ENCODE peak calls at places on chromosomes 6 and 20, in five cellular contexts. One of them, this sample, is unnamed.
A peak's percentile ranks its signal among the peaks of the same experiment; 100 is the strongest.

GRCh38 chr6:166872431-166873139 is 83.8 kb downstream of the RNASET2 start:
- DNase-seq in GM23338: peak; percentile 63
- DNase-seq in hepatocyte: peak; percentile 34
- DNase-seq in GM23248: no peak
- DNase-seq in neural progenitor cell: no peak
- DNase-seq in this sample: no peak

GRCh38 chr6:92979281-92979680 is 440.1 kb downstream of the EPHA7 start:
- DNase-seq in hepatocyte: peak; percentile 11
- DNase-seq in GM23338: no peak
- DNase-seq in GM23248: no peak
- DNase-seq in neural progenitor cell: no peak
- DNase-seq in this sample: no peak

GRCh38 chr6:107443066-107443903 is 16.1 kb downstream of the PDSS2 start:
- DNase-seq in GM23248: peak; percentile 56
- DNase-seq in hepatocyte: no peak
- DNase-seq in GM23338: no peak
- DNase-seq in neural progenitor cell: no peak
- DNase-seq in this sample: no peak

GRCh38 chr6:84119277-84119676 is 85.7 kb downstream of the MRAP2 start:
- DNase-seq in GM23248: no peak
- DNase-seq in hepatocyte: peak; percentile 12
- DNase-seq in neural progenitor cell: no peak
- DNase-seq in GM23338: peak; percentile 27
- DNase-seq in this sample: no peak

GRCh38 chr6:160882741-160883340 is 108.7 kb upstream of the MAP3K4 start:
- DNase-seq in GM23248: peak; percentile 77
- DNase-seq in GM23338: no peak
- DNase-seq in hepatocyte: no peak
- DNase-seq in neural progenitor cell: no peak
- DNase-seq in this sample: no peak

GRCh38 chr20:25248501-25249172 is 752 bp downstream of the PYGB start:
- DNase-seq in GM23338: peak; percentile 60
- DNase-seq in neural progenitor cell: peak; percentile 79
- DNase-seq in GM23248: peak; percentile 76
- DNase-seq in hepatocyte: peak; percentile 59
- DNase-seq in this sample: peak; percentile 29

GRCh38 chr20:24784607-24785006 is 164.5 kb upstream of the CST7 start:
- DNase-seq in hepatocyte: no peak
- DNase-seq in neural progenitor cell: no peak
- DNase-seq in GM23338: no peak
- DNase-seq in GM23248: no peak
- DNase-seq in this sample: peak; percentile 10

GRCh38 chr6:136609878-136610706 is 59.9 kb upstream of the MAP7 start:
- DNase-seq in GM23338: peak; percentile 27
- DNase-seq in GM23248: peak; percentile 98
- DNase-seq in hepatocyte: peak; percentile 69
- DNase-seq in neural progenitor cell: no peak
- DNase-seq in this sample: no peak

GRCh38 chr6:102944475-102944874 is 1551.0 kb downstream of the GRIK2 start:
- DNase-seq in GM23248: no peak
- DNase-seq in hepatocyte: no peak
- DNase-seq in GM23338: no peak
- DNase-seq in neural progenitor cell: no peak
- DNase-seq in this sample: no peak

GRCh38 chr6:130503146-130503545 is 137.3 kb downstream of the TMEM200A start:
- DNase-seq in GM23338: no peak
- DNase-seq in hepatocyte: no peak
- DNase-seq in neural progenitor cell: no peak
- DNase-seq in GM23248: peak; percentile 78
- DNase-seq in this sample: no peak

GRCh38 chr20:1942061-1942460 is 46.9 kb downstream of the SIRPA start:
- DNase-seq in GM23338: no peak
- DNase-seq in neural progenitor cell: no peak
- DNase-seq in GM23248: no peak
- DNase-seq in hepatocyte: no peak
- DNase-seq in this sample: no peak

GRCh38 chr20:37226889-37227288 is 34.7 kb downstream of the GHRH start:
- DNase-seq in neural progenitor cell: no peak
- DNase-seq in GM23248: no peak
- DNase-seq in GM23338: no peak
- DNase-seq in hepatocyte: no peak
- DNase-seq in this sample: no peak
- TF ChIP-seq EZH2phosphoT487 in neural progenitor cell: no peak
- TF ChIP-seq EZH2phosphoT487 in GM23248: no peak
- TF ChIP-seq EZH2phosphoT487 in GM23338: no peak
- TF ChIP-seq EZH2phosphoT487 in hepatocyte: no peak
- TF ChIP-seq EZH2phosphoT487 in this sample: no peak

DNA sequence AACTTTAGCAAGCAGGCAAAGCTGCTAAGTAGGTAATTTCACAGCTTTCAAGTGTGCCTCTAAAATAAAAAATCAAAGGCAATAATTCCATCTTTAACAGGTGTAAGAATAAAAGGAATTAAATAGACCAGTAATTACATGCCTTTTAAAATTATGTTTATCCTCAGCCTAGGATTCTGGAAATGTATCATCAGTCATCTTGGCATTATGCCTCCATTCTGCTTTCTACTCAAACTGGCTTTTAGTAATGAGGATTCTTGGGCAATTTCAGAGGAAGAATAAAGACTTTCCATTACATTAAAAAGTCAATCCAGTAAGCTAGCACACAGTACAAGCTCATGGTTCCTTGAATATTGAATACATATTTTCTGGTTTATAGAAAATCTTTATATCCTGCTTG is 44.7 kb downstream of the GSTA2 start:
- DNase-seq in GM23248: peak; percentile 75
- DNase-seq in GM23338: no peak
- DNase-seq in neural progenitor cell: no peak
- DNase-seq in hepatocyte: no peak
- DNase-seq in this sample: no peak
- TF ChIP-seq EZH2phosphoT487 in GM23248: no peak
- TF ChIP-seq EZH2phosphoT487 in GM23338: no peak
- TF ChIP-seq EZH2phosphoT487 in neural progenitor cell: no peak
- TF ChIP-seq EZH2phosphoT487 in hepatocyte: no peak
- TF ChIP-seq EZH2phosphoT487 in this sample: no peak

GRCh38 chr6:34515473-34516387 is 40.4 kb downstream of the SPDEF start:
- DNase-seq in GM23338: no peak
- DNase-seq in neural progenitor cell: no peak
- DNase-seq in GM23248: no peak
- DNase-seq in hepatocyte: no peak
- DNase-seq in this sample: no peak

GRCh38 chr6:34517966-34518365 is 38.2 kb downstream of the SPDEF start:
- DNase-seq in hepatocyte: no peak
- DNase-seq in neural progenitor cell: no peak
- DNase-seq in GM23248: no peak
- DNase-seq in GM23338: no peak
- DNase-seq in this sample: no peak

GRCh38 chr6:34516391-34517324 is 39.5 kb downstream of the SPDEF start:
- DNase-seq in GM23338: no peak
- DNase-seq in neural progenitor cell: no peak
- DNase-seq in hepatocyte: no peak
- DNase-seq in GM23248: no peak
- DNase-seq in this sample: no peak

GRCh38 chr6:34518669-34519365 is 37.3 kb downstream of the SPDEF start:
- DNase-seq in GM23338: no peak
- DNase-seq in hepatocyte: no peak
- DNase-seq in GM23248: no peak
- DNase-seq in neural progenitor cell: no peak
- DNase-seq in this sample: no peak

GRCh38 chr6:34517461-34517868 is 38.7 kb downstream of the SPDEF start:
- DNase-seq in neural progenitor cell: no peak
- DNase-seq in hepatocyte: no peak
- DNase-seq in GM23338: no peak
- DNase-seq in GM23248: no peak
- DNase-seq in this sample: no peak
- TF ChIP-seq EZH2phosphoT487 in neural progenitor cell: no peak
- TF ChIP-seq EZH2phosphoT487 in hepatocyte: no peak
- TF ChIP-seq EZH2phosphoT487 in GM23338: no peak
- TF ChIP-seq EZH2phosphoT487 in GM23248: no peak
- TF ChIP-seq EZH2phosphoT487 in this sample: no peak

DNA sequence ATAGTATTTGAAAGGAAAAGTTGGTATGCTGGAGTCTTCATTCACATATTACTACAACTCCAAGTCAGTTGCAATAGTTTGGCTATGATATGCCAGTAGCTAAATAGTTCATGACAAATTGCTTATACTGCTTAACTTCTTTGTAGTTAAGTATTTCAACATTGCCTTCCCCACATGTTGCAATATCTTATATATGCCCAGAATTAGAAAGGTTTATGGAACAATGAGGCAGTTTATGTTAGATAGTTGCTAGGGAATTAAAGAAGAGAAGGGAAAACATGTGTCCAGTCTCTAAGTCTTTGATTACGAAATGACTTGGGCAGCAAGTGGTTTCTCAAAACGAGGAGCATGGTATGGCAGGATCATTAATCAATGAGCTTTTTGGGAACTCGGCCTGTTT is 145.8 kb downstream of the PLCB4 start:
- DNase-seq in neural progenitor cell: no peak
- DNase-seq in GM23338: no peak
- DNase-seq in hepatocyte: peak; percentile 11
- DNase-seq in GM23248: peak; percentile 91
- DNase-seq in this sample: no peak
- TF ChIP-seq EZH2phosphoT487 in neural progenitor cell: no peak
- TF ChIP-seq EZH2phosphoT487 in GM23338: no peak
- TF ChIP-seq EZH2phosphoT487 in hepatocyte: no peak
- TF ChIP-seq EZH2phosphoT487 in GM23248: peak; percentile 94
- TF ChIP-seq EZH2phosphoT487 in this sample: no peak

GRCh38 chr20:33675127-33675954 is 1.1 kb upstream of the NECAB3 start:
- DNase-seq in GM23248: peak; percentile 50
- DNase-seq in neural progenitor cell: no peak
- DNase-seq in hepatocyte: no peak
- DNase-seq in GM23338: no peak
- DNase-seq in this sample: no peak
- TF ChIP-seq EZH2phosphoT487 in GM23248: no peak
- TF ChIP-seq EZH2phosphoT487 in neural progenitor cell: no peak
- TF ChIP-seq EZH2phosphoT487 in hepatocyte: no peak
- TF ChIP-seq EZH2phosphoT487 in GM23338: no peak
- TF ChIP-seq EZH2phosphoT487 in this sample: no peak

GRCh38 chr6:168550326-168550725 is 109.3 kb downstream of the SMOC2 start:
- DNase-seq in GM23248: no peak
- DNase-seq in neural progenitor cell: no peak
- DNase-seq in GM23338: no peak
- DNase-seq in hepatocyte: no peak
- DNase-seq in this sample: no peak

GRCh38 chr6:168546730-168547129 is 105.7 kb downstream of the SMOC2 start:
- DNase-seq in GM23248: no peak
- DNase-seq in hepatocyte: no peak
- DNase-seq in GM23338: no peak
- DNase-seq in neural progenitor cell: no peak
- DNase-seq in this sample: no peak

GRCh38 chr6:168545428-168545827 is 104.4 kb downstream of the SMOC2 start:
- DNase-seq in hepatocyte: no peak
- DNase-seq in GM23248: no peak
- DNase-seq in GM23338: no peak
- DNase-seq in neural progenitor cell: no peak
- DNase-seq in this sample: no peak

GRCh38 chr6:168542301-168542700 is 101.3 kb downstream of the SMOC2 start:
- DNase-seq in GM23338: no peak
- DNase-seq in hepatocyte: no peak
- DNase-seq in GM23248: no peak
- DNase-seq in neural progenitor cell: no peak
- DNase-seq in this sample: no peak

DNA sequence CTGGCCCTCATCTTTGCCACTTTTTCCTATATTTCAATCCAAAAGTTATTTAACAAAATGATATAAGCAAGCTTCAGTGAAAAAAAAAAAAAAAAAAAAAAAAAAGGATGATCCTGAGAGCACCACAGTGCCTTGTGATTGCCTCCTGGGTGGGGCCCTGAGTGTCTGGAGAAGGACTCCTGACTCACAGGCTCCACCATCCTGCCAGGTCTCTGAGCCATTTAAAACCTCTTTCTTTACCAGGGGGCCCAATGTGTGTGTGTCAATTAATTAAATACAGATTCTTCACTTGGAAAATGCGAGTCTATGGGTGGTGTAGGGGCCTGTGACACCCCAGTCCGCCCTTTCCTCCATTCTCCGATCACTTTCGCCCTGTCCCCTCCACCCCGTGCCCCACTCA is 105.2 kb downstream of the SMOC2 start:
- DNase-seq in GM23338: no peak
- DNase-seq in hepatocyte: no peak
- DNase-seq in neural progenitor cell: no peak
- DNase-seq in GM23248: no peak
- DNase-seq in this sample: no peak
- TF ChIP-seq EZH2phosphoT487 in GM23338: no peak
- TF ChIP-seq EZH2phosphoT487 in hepatocyte: no peak
- TF ChIP-seq EZH2phosphoT487 in neural progenitor cell: no peak
- TF ChIP-seq EZH2phosphoT487 in GM23248: no peak
- TF ChIP-seq EZH2phosphoT487 in this sample: no peak

GRCh38 chr6:83097204-83097603 is 29.7 kb downstream of the DOP1A start:
- DNase-seq in neural progenitor cell: no peak
- DNase-seq in GM23248: peak; percentile 4
- DNase-seq in GM23338: no peak
- DNase-seq in hepatocyte: no peak
- DNase-seq in this sample: no peak
- TF ChIP-seq EZH2phosphoT487 in neural progenitor cell: no peak
- TF ChIP-seq EZH2phosphoT487 in GM23248: no peak
- TF ChIP-seq EZH2phosphoT487 in GM23338: no peak
- TF ChIP-seq EZH2phosphoT487 in hepatocyte: no peak
- TF ChIP-seq EZH2phosphoT487 in this sample: no peak

DNA sequence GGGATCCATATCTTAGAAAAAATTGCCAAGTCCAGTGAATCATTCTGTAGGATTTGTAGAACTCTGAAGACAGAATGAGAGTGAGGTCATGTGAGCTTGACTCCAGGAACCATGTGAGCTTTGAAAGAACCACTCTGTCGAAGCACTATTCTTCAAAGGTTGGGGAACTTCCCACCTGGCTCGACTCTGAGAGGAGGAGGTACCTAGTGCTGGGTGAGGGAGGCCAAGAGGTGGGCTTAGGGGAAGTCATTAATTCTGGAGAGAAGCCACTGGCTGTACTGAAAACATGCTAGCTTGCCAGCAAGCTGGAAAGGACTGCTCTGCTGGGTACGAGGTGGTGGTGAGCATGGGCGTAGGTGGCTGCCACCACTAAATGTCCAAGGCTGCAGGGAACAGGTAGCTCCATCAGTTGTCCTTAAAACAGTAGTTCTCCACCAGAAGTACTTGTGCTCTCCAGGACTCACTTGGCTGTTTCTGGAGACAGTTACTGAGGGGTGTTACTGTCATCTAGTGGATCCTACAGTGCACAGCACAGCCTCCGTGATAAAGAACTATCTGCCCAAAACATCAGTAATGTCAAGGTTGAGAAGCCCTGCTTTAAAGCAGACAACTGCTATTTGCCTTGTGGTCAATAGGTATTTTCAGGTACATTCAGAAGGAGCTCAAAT is 34.7 kb upstream of the SYNJ2 start:
- DNase-seq in GM23338: peak; percentile 45
- DNase-seq in neural progenitor cell: peak; percentile 47
- DNase-seq in GM23248: peak; percentile 21
- DNase-seq in hepatocyte: no peak
- DNase-seq in this sample: peak; percentile 27
- TF ChIP-seq EZH2phosphoT487 in GM23338: no peak
- TF ChIP-seq EZH2phosphoT487 in neural progenitor cell: no peak
- TF ChIP-seq EZH2phosphoT487 in GM23248: no peak
- TF ChIP-seq EZH2phosphoT487 in hepatocyte: no peak
- TF ChIP-seq EZH2phosphoT487 in this sample: no peak